ENCODE peak calls at places on chromosome 15, in ten cellular contexts. N is fibroblast of lung, P is nephron progenitor cell, U is dorsolateral prefrontal cortex, E is RWPE1, Z is Peyer's patch, O is bronchial epithelial cell, S is endothelial cell, C is heart left ventricle, F is lung. L is an unnamed sample.

GRCh38 chr15:78104566-78105500 is 12.5 kb downstream of the SH2D7 start:
- DNase-seq in N (no peak), P (no peak), U (no peak), E (no peak), Z (no peak), O (no peak), S (no peak), C (no peak), F (no peak), L (no peak)

GRCh38 chr15:84992157-84992940 is 10.7 kb downstream of the PDE8A start:
- DNase-seq in N (peak), P (no peak), U (no peak), E (peak), Z (no peak), O (peak), S (no peak), C (no peak), F (no peak), L (peak)

GRCh38 chr15:34246276-34247010 is 21.6 kb downstream of the EMC4 start:
- DNase-seq in N (no peak), P (no peak), U (no peak), E (no peak), Z (no peak), O (peak), S (no peak), C (no peak), F (no peak), L (peak)

GRCh38 chr15:42010434-42010833 is 10.4 kb downstream of the PLA2G4E start:
- DNase-seq in N (peak), P (no peak), U (no peak), E (peak), Z (no peak), O (peak), S (no peak), C (no peak), F (no peak), L (peak)

GRCh38 chr15:39267685-39268084 is 313.2 kb upstream of the THBS1 start:
- DNase-seq in N (peak), P (no peak), U (no peak), E (no peak), Z (no peak), O (peak), S (no peak), C (no peak), F (no peak), L (no peak)

GRCh38 chr15:89068325-89068784 is 19.9 kb upstream of the ABHD2 start:
- DNase-seq in N (peak), P (no peak), U (peak), E (peak), Z (no peak), O (peak), S (no peak), C (peak), F (no peak), L (peak)

GRCh38 chr15:33083232-33084006 is 111.1 kb downstream of the FMN1 start:
- DNase-seq in N (peak), P (no peak), U (no peak), E (no peak), Z (no peak), O (peak), S (no peak), C (no peak), F (no peak), L (peak)

GRCh38 chr15:55907797-55908196 is 85.6 kb downstream of the NEDD4 start:
- DNase-seq in N (peak), P (no peak), U (no peak), E (peak), Z (no peak), O (peak), S (no peak), C (no peak), F (no peak), L (peak)

GRCh38 chr15:25188551-25189101 is 233.8 kb downstream of the SNRPN start:
- DNase-seq in N (no peak), P (no peak), U (no peak), E (no peak), Z (no peak), O (no peak), S (no peak), C (no peak), F (no peak), L (no peak)

GRCh38 chr15:43275736-43276562 is 9.2 kb upstream of the TGM5 start:
- DNase-seq in N (no peak), P (no peak), U (no peak), E (no peak), Z (no peak), O (no peak), S (no peak), C (no peak), F (no peak), L (no peak)

GRCh38 chr15:98997312-98997711 is 10.3 kb downstream of the PGPEP1L start:
- DNase-seq in N (no peak), P (no peak), U (no peak), E (no peak), Z (no peak), O (no peak), S (no peak), C (no peak), F (no peak), L (no peak)

GRCh38 chr15:86231864-86232801 is 152.5 kb downstream of the AGBL1 start:
- DNase-seq in N (peak), P (peak), U (no peak), E (peak), Z (no peak), O (peak), S (peak), C (no peak), F (no peak), L (peak)

GRCh38 chr15:47415539-47415971 is 301.8 kb upstream of the SEMA6D start:
- DNase-seq in N (peak), P (peak), U (no peak), E (no peak), Z (no peak), O (peak), S (no peak), C (no peak), F (no peak), L (no peak)

GRCh38 chr15:29934251-29934650 is 112.0 kb upstream of the TJP1 start:
- DNase-seq in N (peak), P (no peak), U (no peak), E (peak), Z (no peak), O (peak), S (no peak), C (no peak), F (no peak), L (peak)

GRCh38 chr15:57044072-57044702 is 125.7 kb downstream of the TCF12 start:
- DNase-seq in N (no peak), P (no peak), U (no peak), E (no peak), Z (no peak), O (peak), S (no peak), C (no peak), F (no peak), L (no peak)

GRCh38 chr15:40029979-40030893 is 8.7 kb downstream of the SRP14 start:
- DNase-seq in N (no peak), P (peak), U (no peak), E (no peak), Z (no peak), O (peak), S (peak), C (no peak), F (no peak), L (no peak)

GRCh38 chr15:85646538-85647091 is 148.1 kb downstream of the KLHL25 start:
- DNase-seq in N (peak), P (no peak), U (no peak), E (no peak), Z (no peak), O (peak), S (no peak), C (no peak), F (no peak), L (no peak)

GRCh38 chr15:80694624-80695098 is 449 bp upstream of the ABHD17C start:
- DNase-seq in N (peak), P (no peak), U (peak), E (peak), Z (no peak), O (no peak), S (peak), C (peak), F (no peak), L (no peak)

GRCh38 chr15:40445411-40446055 is 4.8 kb downstream of the BAHD1 start:
- DNase-seq in N (peak), P (no peak), U (no peak), E (no peak), Z (no peak), O (peak), S (no peak), C (no peak), F (no peak), L (no peak)

GRCh38 chr15:88257311-88257901 is 867 bp upstream of the NTRK3 start:
- DNase-seq in N (peak), P (peak), U (peak), E (no peak), Z (no peak), O (no peak), S (peak), C (no peak), F (no peak), L (no peak)

GRCh38 chr15:67104453-67104852 is 39.1 kb downstream of the SMAD3 start:
- DNase-seq in N (no peak), P (no peak), U (no peak), E (no peak), Z (no peak), O (no peak), S (no peak), C (no peak), F (no peak), L (no peak)

GRCh38 chr15:75872400-75872990 is 29.2 kb downstream of the UBE2Q2 start:
- DNase-seq in N (no peak), P (no peak), U (no peak), E (no peak), Z (no peak), O (no peak), S (no peak), C (no peak), F (no peak), L (no peak)

DNA sequence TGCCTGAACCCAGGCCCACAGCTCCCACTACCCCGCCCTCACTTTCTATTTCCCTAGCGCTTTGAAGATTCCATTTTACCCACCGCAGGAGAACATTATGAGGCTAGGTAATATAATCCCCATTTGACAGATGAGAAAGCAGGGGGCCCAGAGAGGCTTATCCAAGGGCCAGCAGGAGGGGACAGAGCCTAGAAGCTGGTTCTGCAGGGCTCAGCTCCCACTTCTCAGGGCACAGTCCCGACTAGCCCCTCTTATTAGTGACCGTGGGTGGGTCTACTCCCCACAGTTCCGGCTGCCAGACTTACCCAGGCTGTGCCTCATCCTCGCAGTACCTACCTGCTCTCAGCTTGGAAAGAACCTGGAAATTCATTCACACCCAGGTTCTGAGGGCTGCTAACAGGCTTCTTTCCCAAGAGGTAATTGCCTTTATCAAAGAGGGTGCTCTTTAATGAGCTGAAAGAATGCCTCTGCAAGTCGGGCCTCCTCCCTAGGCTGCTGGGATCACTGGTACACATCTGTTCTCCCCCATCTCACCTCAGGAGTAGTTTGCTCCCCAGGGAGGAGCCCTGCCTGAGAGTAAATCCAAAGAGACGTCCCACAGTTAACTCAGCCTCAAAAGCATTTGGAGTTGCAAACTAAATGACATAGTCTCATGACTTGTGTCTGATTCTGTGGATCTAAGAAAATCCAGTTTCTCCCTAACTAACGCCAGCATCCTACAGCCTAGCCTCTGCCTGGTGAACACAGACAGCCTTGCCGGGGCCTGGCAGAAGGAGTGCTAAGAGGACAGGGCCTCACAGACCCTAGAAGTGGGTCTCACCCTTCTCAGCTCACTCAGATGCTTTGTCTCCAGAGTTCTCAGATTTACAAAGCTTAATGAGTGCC is 125.0 kb downstream of the CHSY1 start:
- DNase-seq in N (peak), P (no peak), U (no peak), E (no peak), Z (no peak), O (no peak), S (no peak), C (no peak), F (no peak), L (no peak)
- TF ChIP-seq CTCF in N (no peak), P (no peak), U (no peak), E (no peak), Z (no peak), O (no peak), S (no peak), C (no peak), F (no peak), L (no peak)

GRCh38 chr15:48565560-48566482 is 79.7 kb downstream of the FBN1 start:
- DNase-seq in N (peak), P (no peak), U (no peak), E (peak), Z (no peak), O (peak), S (no peak), C (no peak), F (no peak), L (peak)
- TF ChIP-seq CTCF in N (no peak), P (no peak), U (no peak), E (no peak), Z (no peak), O (no peak), S (no peak), C (no peak), F (no peak), L (no peak)

DNA sequence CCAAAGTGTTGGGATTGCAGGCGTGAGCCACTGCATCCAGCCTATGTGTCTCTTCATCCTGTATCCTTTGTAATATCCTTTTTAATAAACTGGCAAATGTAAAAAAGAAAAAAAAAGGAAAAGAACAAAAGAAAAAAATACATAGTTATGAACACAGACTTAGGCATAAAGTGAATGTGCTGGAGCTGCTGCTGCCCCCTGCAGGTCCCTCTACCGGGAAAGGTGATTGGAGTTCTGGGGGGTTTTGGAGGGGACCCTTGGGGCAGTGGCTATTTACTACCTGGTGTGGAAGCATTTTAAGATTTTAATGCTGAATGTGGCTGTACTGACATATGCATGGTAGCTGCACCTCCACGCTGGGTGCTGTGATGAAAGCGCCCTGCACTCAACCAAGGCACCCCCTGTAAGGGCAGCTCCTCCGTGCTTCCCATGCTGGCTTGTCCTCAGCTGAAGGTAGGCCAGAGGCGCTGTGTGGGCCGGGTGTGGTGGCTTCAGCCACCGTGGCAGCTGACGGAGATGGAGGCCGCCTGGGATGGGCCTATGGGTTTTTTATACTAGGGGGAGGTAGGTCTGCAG is 49.9 kb downstream of the RPLP1 start:
- DNase-seq in N (no peak), P (no peak), U (no peak), E (no peak), Z (no peak), O (no peak), S (no peak), C (no peak), F (no peak), L (no peak)
- TF ChIP-seq CTCF in N (peak), P (no peak), U (no peak), E (no peak), Z (no peak), O (no peak), S (no peak), C (no peak), F (no peak), L (peak)

GRCh38 chr15:91968610-91969009 is 115.1 kb downstream of the SLCO3A1 start:
- DNase-seq in N (no peak), P (no peak), U (no peak), E (no peak), Z (no peak), O (no peak), S (no peak), C (no peak), F (no peak), L (no peak)
- TF ChIP-seq CTCF in N (no peak), P (no peak), U (no peak), E (no peak), Z (no peak), O (no peak), S (peak), C (no peak), F (no peak), L (peak)